ENCODE peak calls at places on chromosomes 5 and 9, in nine cellular contexts. M is OCI-LY7; V is naive thymus-derived CD4-positive, alpha-beta T cell; J is lower lobe of right lung; E is SJSA1; D is ovary; G is vagina; U is cardiac muscle cell; L is fibroblast of lung. O is an unnamed sample.
A peak's percentile ranks its signal among the peaks of the same experiment; 100 is the strongest.

GRCh38 chr5:39755986-39756385 is 331.2 kb upstream of the DAB2 start:
- DNase-seq in M (no peak), V (no peak), J (no peak), E (peak; percentile 92), D (no peak), G (no peak), U (peak; percentile 93), L (peak; percentile 95), O (no peak)

GRCh38 chr9:92094655-92095054 is 20.6 kb downstream of the SPTLC1 start:
- DNase-seq in M (no peak), V (no peak), J (no peak), E (no peak), D (no peak), G (no peak), U (no peak), L (no peak), O (no peak)

GRCh38 chr5:68582284-68582683 is 366.7 kb downstream of the PIK3R1 start:
- DNase-seq in M (no peak), V (no peak), J (no peak), E (no peak), D (no peak), G (no peak), U (no peak), L (no peak), O (no peak)

GRCh38 chr5:77168884-77169254 is 41.6 kb upstream of the PDE8B start:
- DNase-seq in M (no peak), V (no peak), J (peak; percentile 59), E (peak; percentile 29), D (no peak), G (peak; percentile 71), U (no peak), L (no peak), O (no peak)

GRCh38 chr5:177209610-177210009 is 76.0 kb downstream of the NSD1 start:
- DNase-seq in M (no peak), V (no peak), J (no peak), E (no peak), D (no peak), G (no peak), U (no peak), L (no peak), O (no peak)

GRCh38 chr5:8844206-8844605 is 701.7 kb downstream of the SEMA5A start:
- DNase-seq in M (no peak), V (no peak), J (no peak), E (no peak), D (no peak), G (no peak), U (no peak), L (peak; percentile 80), O (no peak)

GRCh38 chr5:138389332-138389731 is 36.8 kb downstream of the KDM3B start:
- DNase-seq in M (no peak), V (no peak), J (no peak), E (no peak), D (no peak), G (no peak), U (peak; percentile 38), L (peak; percentile 24), O (no peak)

GRCh38 chr9:74285075-74285474 is 212.1 kb upstream of the RORB start:
- DNase-seq in M (no peak), V (no peak), J (no peak), E (no peak), D (no peak), G (no peak), U (no peak), L (no peak), O (no peak)

GRCh38 chr9:124218438-124219289 is 39.1 kb upstream of the NEK6 start:
- DNase-seq in M (peak; percentile 88), V (no peak), J (peak; percentile 78), E (peak; percentile 56), D (no peak), G (peak; percentile 71), U (peak; percentile 32), L (peak; percentile 28), O (peak; percentile 88)

GRCh38 chr5:73899055-73899454 is 273.1 kb downstream of the ARHGEF28 start:
- DNase-seq in M (peak; percentile 4), V (no peak), J (no peak), E (no peak), D (no peak), G (no peak), U (no peak), L (no peak), O (peak; percentile 77)

GRCh38 chr9:89313842-89314241 is 2.8 kb downstream of the CKS2 start:
- DNase-seq in M (no peak), V (no peak), J (no peak), E (no peak), D (no peak), G (no peak), U (peak; percentile 21), L (no peak), O (no peak)

GRCh38 chr5:9058666-9059065 is 487.2 kb downstream of the SEMA5A start:
- DNase-seq in M (no peak), V (no peak), J (no peak), E (no peak), D (no peak), G (no peak), U (no peak), L (no peak), O (no peak)

GRCh38 chr9:133334161-133334560 is 1.8 kb downstream of the SURF6 start:
- DNase-seq in M (peak; percentile 21), V (no peak), J (peak; percentile 32), E (no peak), D (no peak), G (no peak), U (no peak), L (no peak), O (no peak)

GRCh38 chr5:132485641-132486317 is 4.8 kb downstream of the IRF1 start:
- DNase-seq in M (no peak), V (no peak), J (no peak), E (no peak), D (no peak), G (peak; percentile 82), U (no peak), L (no peak), O (no peak)

GRCh38 chr5:51397996-51398395 is 14.7 kb downstream of the ISL1 start:
- DNase-seq in M (no peak), V (no peak), J (no peak), E (no peak), D (no peak), G (peak; percentile 75), U (no peak), L (no peak), O (no peak)

GRCh38 chr5:23717486-23717885 is 210.1 kb downstream of the PRDM9 start:
- DNase-seq in M (no peak), V (no peak), J (no peak), E (no peak), D (no peak), G (no peak), U (no peak), L (no peak), O (no peak)

GRCh38 chr9:83019246-83019645 is 43.7 kb downstream of the RASEF start:
- DNase-seq in M (no peak), V (no peak), J (no peak), E (no peak), D (no peak), G (no peak), U (no peak), L (no peak), O (no peak)

GRCh38 chr5:77952811-77953210 is 176.7 kb upstream of the TBCA start:
- DNase-seq in M (no peak), V (no peak), J (no peak), E (no peak), D (no peak), G (no peak), U (peak; percentile 56), L (no peak), O (no peak)

GRCh38 chr9:137836151-137836830 is 41.3 kb upstream of the CACNA1B start:
- DNase-seq in M (no peak), V (no peak), J (no peak), E (no peak), D (no peak), G (peak; percentile 77), U (no peak), L (no peak), O (no peak)
- H3K36me3 ChIP-seq in M (peaks cover 72% of the 10 kb centered on the region), V (peaks cover 4% of the 10 kb centered on the region), J (peaks cover 57% of the 10 kb centered on the region), E (peaks cover 10% of the 10 kb centered on the region), D (no peaks in the 10 kb centered on the region), G (peaks cover 43% of the 10 kb centered on the region), U (peaks cover 14% of the 10 kb centered on the region), L (peaks cover 12% of the 10 kb centered on the region), O (peaks cover 28% of the 10 kb centered on the region)

GRCh38 chr5:134151723-134152122 is 25.0 kb downstream of the SKP1 start:
- DNase-seq in M (no peak), V (no peak), J (no peak), E (no peak), D (no peak), G (no peak), U (peak; percentile 41), L (no peak), O (no peak)

GRCh38 chr5:134148986-134149539 is 27.7 kb downstream of the SKP1 start:
- DNase-seq in M (no peak), V (no peak), J (no peak), E (no peak), D (no peak), G (no peak), U (no peak), L (no peak), O (no peak)

GRCh38 chr5:134149571-134150303 is 27.0 kb downstream of the SKP1 start:
- DNase-seq in M (no peak), V (no peak), J (no peak), E (no peak), D (no peak), G (no peak), U (peak; percentile 78), L (no peak), O (no peak)

GRCh38 chr5:134153241-134153640 is 23.5 kb downstream of the SKP1 start:
- DNase-seq in M (no peak), V (no peak), J (no peak), E (no peak), D (no peak), G (no peak), U (no peak), L (no peak), O (no peak)

GRCh38 chr5:134153657-134154056 is 23.1 kb downstream of the SKP1 start:
- DNase-seq in M (no peak), V (no peak), J (no peak), E (no peak), D (no peak), G (no peak), U (no peak), L (no peak), O (no peak)
- H3K36me3 ChIP-seq in M (peaks cover 96% of the 10 kb centered on the region), V (peaks cover 11% of the 10 kb centered on the region), J (peaks cover 97% of the 10 kb centered on the region), E (peaks cover 98% of the 10 kb centered on the region), D (no peaks in the 10 kb centered on the region), G (peaks cover 81% of the 10 kb centered on the region), U (peaks cover 78% of the 10 kb centered on the region), L (peaks cover 9% of the 10 kb centered on the region), O (peaks cover 17% of the 10 kb centered on the region)

GRCh38 chr5:150129813-150130492 is 25.7 kb downstream of the PDGFRB start:
- DNase-seq in M (peak; percentile 53), V (peak; percentile 11), J (peak; percentile 75), E (peak; percentile 77), D (peak; percentile 80), G (no peak), U (peak; percentile 84), L (peak; percentile 84), O (peak; percentile 39)
- H3K36me3 ChIP-seq in M (no peaks in the 10 kb centered on the region), V (peaks cover 3% of the 10 kb centered on the region), J (peaks cover 56% of the 10 kb centered on the region), E (peaks cover 98% of the 10 kb centered on the region), D (no peaks in the 10 kb centered on the region), G (peaks cover 43% of the 10 kb centered on the region), U (no peaks in the 10 kb centered on the region), L (peaks cover 59% of the 10 kb centered on the region), O (no peaks in the 10 kb centered on the region)

DNA sequence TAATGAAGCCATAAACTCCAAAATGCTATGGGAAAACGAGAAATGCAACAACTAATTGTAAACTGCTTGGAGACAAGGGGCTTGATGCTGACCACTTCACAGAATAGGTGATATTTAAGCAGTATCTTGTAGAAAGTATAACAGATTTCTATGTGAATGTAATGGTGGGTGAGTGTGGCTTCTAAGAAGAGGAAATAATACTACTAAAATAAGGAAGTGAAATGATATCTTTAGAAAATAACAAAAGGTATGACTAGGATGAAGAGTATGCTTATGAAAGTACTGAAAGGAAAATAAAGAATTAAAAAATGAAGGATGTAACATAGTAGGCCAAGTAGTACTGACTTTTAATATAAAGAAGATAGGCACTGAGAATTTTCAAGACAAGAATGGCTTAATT is 94.2 kb downstream of the AGTPBP1 start:
- DNase-seq in M (peak; percentile 31), V (no peak), J (no peak), E (no peak), D (no peak), G (no peak), U (no peak), L (no peak), O (peak; percentile 57)
- H3K36me3 ChIP-seq in M (peaks cover 3% of the 10 kb centered on the region), V (peaks cover 4% of the 10 kb centered on the region), J (peaks cover 4% of the 10 kb centered on the region), E (no peaks in the 10 kb centered on the region), D (no peaks in the 10 kb centered on the region), G (peaks cover 2% of the 10 kb centered on the region), U (no peaks in the 10 kb centered on the region), L (no peaks in the 10 kb centered on the region), O (no peaks in the 10 kb centered on the region)

O was measured in GM06990.